ENCODE peak calls at places on chromosomes 16 and 17, in four cellular contexts. F is pancreas, V is thoracic aorta, G is RWPE2. N is an unnamed sample.

GRCh38 chr17:72342582-72343527 is 222.0 kb downstream of the SOX9 start:
- DNase-seq in F (no peak), V (no peak), G (no peak), N (no peak)

GRCh38 chr16:49599281-49599680 is 225.7 kb downstream of the C16orf78 start:
- DNase-seq in F (no peak), V (no peak), G (no peak), N (no peak)

GRCh38 chr17:37608369-37609169 is 649 bp downstream of the SYNRG start:
- DNase-seq in F (no peak), V (peak), G (no peak), N (no peak)

GRCh38 chr17:65530158-65530984 is 31.1 kb downstream of the AXIN2 start:
- DNase-seq in F (no peak), V (no peak), G (peak), N (no peak)

GRCh38 chr17:39608601-39609000 is 881 bp upstream of the NEUROD2 start:
- DNase-seq in F (no peak), V (no peak), G (no peak), N (no peak)

GRCh38 chr16:65121870-65122723 is at the start of gene CDH11:
- DNase-seq in F (peak), V (no peak), G (peak), N (peak)

GRCh38 chr16:73192227-73192894 is 144.4 kb upstream of the ZFHX3 start:
- DNase-seq in F (no peak), V (no peak), G (no peak), N (no peak)

GRCh38 chr16:72068930-72069329 is 5.9 kb downstream of the HPR start:
- DNase-seq in F (no peak), V (no peak), G (no peak), N (no peak)

GRCh38 chr17:33725675-33726271 is 432.7 kb upstream of the ASIC2 start:
- DNase-seq in F (peak), V (no peak), G (no peak), N (peak)

N was measured in mucosa of descending colon.